ENCODE peak calls at places on chromosomes 11 and 22, in ten cellular contexts. I, Q, G, E, H, V, K, X, R and J are unnamed samples.
A peak's percentile ranks its signal among the peaks of the same experiment; 100 is the strongest.

GRCh38 chr11:74696932-74697687 is 34.1 kb downstream of the CHRDL2 start:
- DNase-seq in X (no peak), G (peak; percentile 11), V (peak; percentile 87), R (peak; percentile 76), E (peak; percentile 99), K (peak; percentile 90), Q (peak; percentile 57), H (peak; percentile 80), I (peak; percentile 73), J (no peak)

GRCh38 chr11:65301491-65302329 is 13.0 kb upstream of the CDC42EP2 start:
- DNase-seq in K (peak; percentile 66), H (no peak), V (peak; percentile 56), I (peak; percentile 79), Q (peak; percentile 63), X (no peak), G (peak; percentile 78), R (no peak), E (peak; percentile 79), J (no peak)

GRCh38 chr11:12901272-12901671 is 107.8 kb upstream of the RASSF10 start:
- DNase-seq in Q (no peak), V (no peak), G (no peak), E (no peak), I (no peak), H (no peak), X (no peak), K (no peak), R (no peak), J (no peak)

GRCh38 chr11:67642490-67643120 is 3.0 kb upstream of the TBX10 start:
- DNase-seq in X (no peak), I (no peak), E (no peak), G (no peak), Q (no peak), V (no peak), R (no peak), H (no peak), K (peak; percentile 36), J (peak; percentile 3)

GRCh38 chr22:22957090-22957489 is 69.5 kb downstream of the IGLL5 start:
- DNase-seq in I (no peak), K (no peak), R (no peak), X (no peak), Q (no peak), E (no peak), G (no peak), H (no peak), V (no peak), J (no peak)

GRCh38 chr22:30763815-30764686 is 69.4 kb downstream of the OSBP2 start:
- DNase-seq in G (peak; percentile 88), R (peak; percentile 79), E (peak; percentile 89), I (peak; percentile 92), Q (peak; percentile 57), V (peak; percentile 60), X (peak; percentile 75), K (no peak), H (no peak), J (no peak)

GRCh38 chr22:23692598-23693291 is 1.9 kb downstream of the RGL4 start:
- DNase-seq in H (no peak), V (no peak), R (no peak), Q (peak; percentile 33), X (no peak), I (peak; percentile 37), E (no peak), G (peak; percentile 23), K (no peak), J (no peak)

GRCh38 chr22:27751277-27752070 is 50.1 kb downstream of the MN1 start:
- DNase-seq in G (no peak), E (no peak), I (no peak), K (peak; percentile 36), X (no peak), H (no peak), R (no peak), Q (no peak), V (no peak), J (no peak)

GRCh38 chr11:34316347-34317037 is 41.3 kb downstream of the ABTB2 start:
- DNase-seq in G (no peak), K (no peak), X (no peak), V (no peak), R (no peak), E (peak; percentile 32), I (no peak), Q (no peak), H (no peak), J (no peak)

GRCh38 chr11:36109850-36110606 is 166.2 kb downstream of the LDLRAD3 start:
- DNase-seq in H (no peak), I (peak; percentile 90), E (no peak), X (no peak), V (no peak), G (peak; percentile 93), R (no peak), Q (no peak), K (no peak), J (peak; percentile 63)

GRCh38 chr11:126924381-126924780 is 76.2 kb downstream of the KIRREL3 start:
- DNase-seq in G (no peak), V (no peak), Q (no peak), X (no peak), K (no peak), R (no peak), H (no peak), I (no peak), E (no peak), J (no peak)

GRCh38 chr11:43923327-43924111 is 18.9 kb upstream of the C11orf96 start:
- DNase-seq in G (peak; percentile 57), K (no peak), Q (no peak), H (peak; percentile 84), X (peak; percentile 80), R (peak; percentile 79), I (no peak), E (peak; percentile 57), V (peak; percentile 78), J (no peak)

GRCh38 chr11:10592331-10592730 is 23.9 kb upstream of the LYVE1 start:
- DNase-seq in E (peak; percentile 92), Q (no peak), G (no peak), X (peak; percentile 64), I (no peak), R (no peak), K (no peak), V (no peak), H (no peak), J (no peak)

GRCh38 chr11:34890812-34891211 is 25.4 kb downstream of the APIP start:
- DNase-seq in G (peak; percentile 59), E (peak; percentile 73), H (no peak), Q (no peak), I (peak; percentile 53), X (peak; percentile 67), R (no peak), K (no peak), V (no peak), J (no peak)

GRCh38 chr11:43574949-43575915 is 105.3 kb upstream of the HSD17B12 start:
- DNase-seq in R (no peak), V (no peak), Q (no peak), I (peak; percentile 60), K (no peak), X (peak; percentile 90), G (peak; percentile 87), E (peak; percentile 70), H (no peak), J (no peak)

GRCh38 chr11:14249121-14249963 is 109.6 kb downstream of the RRAS2 start:
- DNase-seq in E (peak; percentile 70), G (peak; percentile 87), K (peak; percentile 74), V (peak; percentile 46), R (peak; percentile 47), Q (peak; percentile 68), I (peak; percentile 82), H (peak; percentile 51), X (peak; percentile 71), J (no peak)

GRCh38 chr11:61853698-61854169 is 25.6 kb downstream of the FADS2 start:
- DNase-seq in I (no peak), Q (no peak), G (no peak), X (no peak), H (no peak), R (peak; percentile 60), E (no peak), K (no peak), V (no peak), J (no peak)

GRCh38 chr11:11966354-11966741 is 42.1 kb downstream of the DKK3 start:
- DNase-seq in X (no peak), E (no peak), K (no peak), I (no peak), V (no peak), G (no peak), H (no peak), R (no peak), Q (no peak), J (no peak)

GRCh38 chr11:16410479-16410878 is 54.1 kb upstream of the SOX6 start:
- DNase-seq in V (no peak), E (no peak), X (no peak), R (no peak), I (no peak), K (no peak), G (no peak), Q (no peak), H (no peak), J (no peak)

GRCh38 chr11:120372296-120372695 is 36.1 kb downstream of the ARHGEF12 start:
- DNase-seq in H (no peak), X (no peak), K (no peak), E (no peak), V (no peak), G (no peak), I (no peak), Q (no peak), R (no peak), J (no peak)

GRCh38 chr11:40099391-40100169 is 1359.9 kb downstream of the LRRC4C start:
- DNase-seq in R (no peak), K (no peak), G (no peak), X (no peak), H (no peak), E (no peak), V (no peak), Q (no peak), I (peak; percentile 16), J (no peak)
- H3K4me3 ChIP-seq in R (no peak overlapping the region), K (no peak overlapping the region), G (no peak overlapping the region), X (no peak overlapping the region), H (no peak overlapping the region), E (no peak overlapping the region), V (no peak overlapping the region), Q (no peak overlapping the region), I (no peak overlapping the region), J (no peak overlapping the region)

GRCh38 chr11:68798221-68798813 is 43.4 kb downstream of the CPT1A start:
- DNase-seq in K (no peak), X (peak; percentile 54), Q (peak; percentile 65), G (peak; percentile 83), R (no peak), V (no peak), E (peak; percentile 31), I (peak; percentile 80), H (no peak), J (no peak)
- TF ChIP-seq CTCF in K (peak; percentile 54), X (peak; percentile 90), Q (peak; percentile 69), G (peak; percentile 84), R (peak; percentile 39), V (peak; percentile 21), E (peak; percentile 66), I (peak; percentile 92), H (peak; percentile 29), J (peak; percentile 74)

GRCh38 chr11:1738380-1738779 is 12.0 kb downstream of the IFITM10 start:
- DNase-seq in K (no peak), H (no peak), V (no peak), G (no peak), Q (no peak), R (peak; percentile 49), I (no peak), X (no peak), E (no peak), J (no peak)
- H3K27me3 ChIP-seq in K (peaks cover 38% of the 10 kb centered on the region), H (no peaks in the 10 kb centered on the region), V (peaks cover 70% of the 10 kb centered on the region), G (peaks cover 88% of the 10 kb centered on the region), Q (peaks cover 45% of the 10 kb centered on the region), R (no peaks in the 10 kb centered on the region), I (no peaks in the 10 kb centered on the region), X (peaks cover 3% of the 10 kb centered on the region), E (peaks cover 23% of the 10 kb centered on the region), J (no peaks in the 10 kb centered on the region)

GRCh38 chr22:35552846-35553245 is 12.2 kb downstream of the RASD2 start:
- DNase-seq in G (no peak), Q (no peak), H (no peak), V (no peak), I (no peak), R (no peak), X (no peak), E (no peak), K (no peak), J (no peak)
- H3K4me3 ChIP-seq in G (no peak overlapping the region), Q (no peak overlapping the region), H (no peak overlapping the region), V (no peak overlapping the region), I (no peak overlapping the region), R (no peak overlapping the region), X (no peak overlapping the region), E (no peak overlapping the region), K (no peak overlapping the region), J (no peak overlapping the region)